ENCODE peak calls at places on chromosomes 4 and X, in six cellular contexts. R is endothelial cell of umbilical vein, Z is HepG2, I is A549, A is K562, F is GM12878. Y is an unnamed sample.
A peak's percentile ranks its signal among the peaks of the same experiment; 100 is the strongest.

GRCh38 chr4:153204247-153205027 is at the start of gene TRIM2:
- DNase-seq in R (peak; percentile 67), F (no peak), A (peak; percentile 73), I (no peak), Z (peak; percentile 71), Y (no peak)

GRCh38 chrX:23844502-23845138 is 61.6 kb downstream of the SAT1 start:
- DNase-seq in A (peak; percentile 66), Z (peak; percentile 65), F (no peak), R (peak; percentile 83), I (no peak), Y (peak; percentile 72)

GRCh38 chrX:27254663-27255062 is 208.5 kb downstream of the PPP4R3C start:
- DNase-seq in R (no peak), A (no peak), F (no peak), I (no peak), Z (no peak), Y (peak; percentile 80)

GRCh38 chr4:147286846-147287587 is 193.9 kb upstream of the EDNRA start:
- DNase-seq in Z (no peak), R (peak; percentile 42), A (no peak), I (no peak), F (no peak), Y (no peak)

GRCh38 chr4:1890979-1891378 is 19.8 kb downstream of the NSD2 start:
- DNase-seq in F (no peak), R (no peak), I (no peak), A (no peak), Z (no peak), Y (no peak)

GRCh38 chr4:69823481-69824186 is 36.3 kb downstream of the SULT1E1 start:
- DNase-seq in Z (peak; percentile 98), R (peak; percentile 76), A (no peak), F (no peak), I (no peak), Y (peak; percentile 41)

GRCh38 chr4:148962539-148963290 is 520.5 kb upstream of the NR3C2 start:
- DNase-seq in I (no peak), R (no peak), A (no peak), Z (no peak), F (no peak), Y (no peak)

GRCh38 chr4:176795441-176795840 is 2.7 kb upstream of the VEGFC start:
- DNase-seq in R (no peak), Z (no peak), I (no peak), A (no peak), F (no peak), Y (no peak)

GRCh38 chrX:5648941-5649568 is 579.6 kb downstream of the NLGN4X start:
- DNase-seq in I (no peak), R (no peak), A (no peak), F (no peak), Z (no peak), Y (no peak)

GRCh38 chr4:8821151-8821950 is 50.3 kb downstream of the HMX1 start:
- DNase-seq in Z (no peak), A (no peak), F (no peak), R (no peak), I (no peak), Y (no peak)

GRCh38 chrX:9164086-9164485 is 130.2 kb upstream of the FAM9B start:
- DNase-seq in F (no peak), A (no peak), Z (no peak), I (no peak), R (no peak), Y (no peak)

GRCh38 chrX:72016881-72017783 is 106.5 kb downstream of the NHSL2 start:
- DNase-seq in Z (no peak), A (no peak), I (no peak), F (no peak), R (no peak), Y (no peak)

GRCh38 chr4:146343199-146343598 is 128.9 kb downstream of the REELD1 start:
- DNase-seq in F (peak; percentile 53), I (no peak), R (peak; percentile 26), Z (no peak), A (no peak), Y (no peak)

GRCh38 chrX:30530591-30530990 is 47.0 kb downstream of the TASL start:
- DNase-seq in A (no peak), R (no peak), F (no peak), I (no peak), Z (no peak), Y (no peak)

GRCh38 chrX:73268463-73268862 is 53.8 kb upstream of the NAP1L2 start:
- DNase-seq in R (no peak), F (no peak), A (no peak), I (no peak), Z (no peak), Y (no peak)

GRCh38 chr4:1534876-1535526 is 128.8 kb upstream of the NKX1-1 start:
- DNase-seq in I (no peak), Z (no peak), R (no peak), F (no peak), A (no peak), Y (no peak)

GRCh38 chr4:147157860-147158701 is 212.4 kb upstream of the TTC29 start:
- DNase-seq in A (no peak), R (peak; percentile 36), I (peak; percentile 3), F (no peak), Z (peak; percentile 39), Y (no peak)

GRCh38 chr4:13940921-13941320 is 313.4 kb upstream of the BOD1L1 start:
- DNase-seq in R (no peak), I (no peak), F (no peak), Z (no peak), A (no peak), Y (no peak)

GRCh38 chr4:182205293-182205692 is 37.9 kb upstream of the TENM3 start:
- DNase-seq in F (no peak), I (no peak), Z (no peak), R (no peak), A (no peak), Y (no peak)

GRCh38 chr4:169698331-169698730 is 59.4 kb downstream of the HPF1 start:
- DNase-seq in R (no peak), Z (no peak), F (no peak), I (no peak), A (no peak), Y (peak; percentile 28)

DNA sequence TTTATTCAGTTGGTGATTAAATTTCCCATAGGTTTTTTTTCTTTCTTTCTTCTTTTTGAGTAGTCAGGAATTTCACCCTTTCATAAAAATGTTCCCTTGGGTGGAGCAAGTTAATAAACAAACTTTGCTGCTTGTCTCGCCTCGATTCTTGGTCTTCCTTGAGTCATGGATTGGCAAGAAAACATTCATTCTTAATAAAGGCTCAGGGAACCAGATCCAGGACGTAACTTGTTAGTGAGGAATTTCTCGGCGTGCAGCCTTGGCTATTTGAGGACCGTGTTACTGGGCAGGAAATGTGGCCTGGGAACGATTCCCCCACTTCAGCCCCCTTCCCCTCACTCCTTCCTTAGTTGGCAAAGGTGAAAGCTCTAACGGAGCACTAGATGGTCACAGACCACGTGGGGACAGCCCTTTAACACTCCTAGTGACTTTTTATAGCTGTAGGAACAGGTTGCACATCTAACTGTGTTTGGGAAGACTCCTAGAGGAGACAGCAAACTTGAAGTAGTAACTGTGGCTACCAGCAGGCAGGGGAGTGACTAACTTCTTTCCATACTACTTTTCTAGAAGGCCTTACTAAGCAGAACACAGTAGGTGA is 106.8 kb downstream of the UCHL1 start:
- DNase-seq in A (no peak), Z (no peak), I (no peak), R (peak; percentile 83), F (no peak), Y (no peak)
- H3K4me3 ChIP-seq in A (no peak overlapping the region), Z (no peak overlapping the region), I (peak overlapping the region; percentile 85), R (no peak overlapping the region), F (no peak overlapping the region), Y (no peak overlapping the region)

DNA sequence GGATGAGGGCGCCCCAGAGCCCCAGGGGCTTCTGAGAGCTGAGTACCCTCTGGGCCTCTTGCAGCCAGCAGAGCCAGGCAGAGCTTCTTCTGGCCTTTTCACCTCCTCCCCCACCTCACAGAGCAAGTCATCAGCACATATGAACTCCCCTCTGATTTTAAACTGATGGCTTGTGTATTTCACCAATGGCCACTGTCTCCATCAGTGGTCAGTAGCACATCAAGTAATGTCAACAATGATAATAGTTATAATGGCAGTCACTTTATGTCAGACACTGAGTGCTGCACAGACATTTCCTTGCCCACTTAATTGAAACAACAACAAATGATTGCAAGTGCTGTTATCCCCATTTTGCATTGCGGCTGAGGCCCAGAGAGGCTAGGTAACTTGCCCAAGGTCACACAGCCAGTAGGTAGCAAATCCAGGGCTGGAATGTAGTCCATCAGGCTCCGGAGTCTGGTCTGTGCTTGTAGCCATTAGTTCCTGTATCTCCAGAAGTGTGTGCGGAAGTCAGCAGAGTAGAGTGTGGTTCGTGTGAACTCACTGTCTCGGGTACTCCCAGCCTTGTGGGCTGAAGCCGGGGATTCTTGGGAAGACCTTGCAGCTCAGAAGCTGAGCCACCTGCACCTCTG is 3.0 kb downstream of the ATP2B3 start:
- DNase-seq in I (no peak), Z (no peak), R (no peak), A (no peak), F (no peak), Y (no peak)
- TF ChIP-seq MAX in I (no peak), Z (no peak), R (no peak), A (no peak), F (no peak), Y (no peak)

GRCh38 chr4:40058854-40059253 is 2.2 kb downstream of the N4BP2 start:
- DNase-seq in R (no peak), I (no peak), Z (no peak), A (peak; percentile 43), F (no peak), Y (no peak)

GRCh38 chr4:40057540-40058091 is 966 bp downstream of the N4BP2 start:
- DNase-seq in R (peak; percentile 97), F (peak; percentile 85), Z (peak; percentile 97), A (peak; percentile 90), I (peak; percentile 95), Y (peak; percentile 97)

GRCh38 chr4:40056722-40057539 is at the start of gene N4BP2:
- DNase-seq in F (peak; percentile 5), I (peak; percentile 59), R (peak; percentile 88), A (peak; percentile 87), Z (peak; percentile 84), Y (peak; percentile 94)

GRCh38 chr4:40058121-40058520 is 1.5 kb downstream of the N4BP2 start:
- DNase-seq in A (no peak), F (no peak), R (no peak), Z (no peak), I (no peak), Y (peak; percentile 35)

DNA sequence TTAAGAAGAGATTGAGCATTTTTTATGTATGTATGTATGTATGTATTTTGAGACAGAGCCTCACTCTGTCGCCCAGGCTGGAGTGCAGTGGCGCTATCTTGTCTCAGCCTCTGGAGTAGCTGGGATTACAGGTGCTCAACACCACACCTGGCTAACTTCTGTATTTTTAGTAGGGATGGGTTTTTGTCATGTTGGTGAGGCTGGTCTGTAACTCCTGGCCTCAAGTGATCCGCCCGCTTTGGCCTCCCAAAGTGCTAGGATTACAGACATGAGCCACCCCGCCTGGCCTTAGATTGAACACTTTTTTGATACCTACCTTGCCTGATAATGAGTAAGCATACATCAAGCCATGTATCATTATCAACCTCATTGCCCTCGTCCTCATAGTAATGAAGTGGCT is 2.7 kb downstream of the N4BP2 start:
- DNase-seq in A (no peak), Z (no peak), R (no peak), I (no peak), F (no peak), Y (no peak)
- TF ChIP-seq MYC in A (no peak), Z (no peak), R (no peak), I (no peak), F (no peak), Y (no peak)

GRCh38 chr4:26174033-26174432 is 146.8 kb upstream of the RBPJ start:
- DNase-seq in A (peak; percentile 19), F (no peak), Z (no peak), I (no peak), R (no peak), Y (peak; percentile 30)
- H3K4me3 ChIP-seq in A (no peak overlapping the region), F (no peak overlapping the region), Z (no peak overlapping the region), I (no peak overlapping the region), R (no peak overlapping the region), Y (no peak overlapping the region)

GRCh38 chrX:134718329-134719317 is 60.4 kb upstream of the PLAC1 start:
- DNase-seq in A (peak; percentile 44), I (peak; percentile 80), R (peak; percentile 94), F (peak; percentile 25), Z (no peak), Y (peak; percentile 83)
- TF ChIP-seq MAX in A (no peak), I (peak; percentile 98), R (peak; percentile 92), F (no peak), Z (no peak), Y (peak; percentile 94)